ENCODE peak calls at places on chromosomes 5 and 9, in eight cellular contexts. U, Q, D, W, P, Y, E and S are unnamed samples.

GRCh38 chr5:127001621-127002296 is 28.6 kb downstream of the MARCHF3 start:
- DNase-seq in U (no peak), Q (no peak), D (no peak), W (no peak), P (no peak), Y (no peak), E (no peak), S (no peak)

GRCh38 chr9:125706661-125707539 is at the start of gene MAPKAP1:
- DNase-seq in U (peak; percentile 93), Q (peak; percentile 87), D (peak; percentile 94), W (peak; percentile 98), P (peak; percentile 99), Y (peak; percentile 97), E (peak; percentile 99), S (peak; percentile 98)

GRCh38 chr5:95967236-95967635 is 5.6 kb upstream of the ELL2 start:
- DNase-seq in U (no peak), Q (no peak), D (no peak), W (no peak), P (no peak), Y (no peak), E (no peak), S (no peak)

GRCh38 chr9:92970467-92970923 is 23.2 kb downstream of the FGD3 start:
- DNase-seq in U (no peak), Q (no peak), D (no peak), W (no peak), P (peak; percentile 43), Y (no peak), E (no peak), S (no peak)

GRCh38 chr9:16031486-16031885 is 478.6 kb downstream of the CCDC171 start:
- DNase-seq in U (no peak), Q (no peak), D (no peak), W (no peak), P (no peak), Y (no peak), E (no peak), S (no peak)

GRCh38 chr5:56301041-56301440 is 67.9 kb upstream of the ANKRD55 start:
- DNase-seq in U (no peak), Q (no peak), D (no peak), W (no peak), P (no peak), Y (no peak), E (no peak), S (no peak)

GRCh38 chr5:149403923-149404745 is 25.0 kb upstream of the IL17B start:
- DNase-seq in U (peak; percentile 21), Q (no peak), D (no peak), W (no peak), P (no peak), Y (no peak), E (no peak), S (no peak)

GRCh38 chr5:157524887-157525286 is 50.7 kb downstream of the ADAM19 start:
- DNase-seq in U (no peak), Q (no peak), D (no peak), W (no peak), P (no peak), Y (no peak), E (no peak), S (no peak)

GRCh38 chr9:127132921-127133647 is 10.6 kb upstream of the ANGPTL2 start:
- DNase-seq in U (no peak), Q (no peak), D (no peak), W (no peak), P (peak; percentile 42), Y (no peak), E (no peak), S (no peak)

GRCh38 chr9:90069107-90069506 is 464.3 kb downstream of the GADD45G start:
- DNase-seq in U (no peak), Q (no peak), D (no peak), W (no peak), P (no peak), Y (no peak), E (no peak), S (no peak)

GRCh38 chr9:136671254-136671614 is 8.5 kb downstream of the EGFL7 start:
- DNase-seq in U (no peak), Q (no peak), D (no peak), W (no peak), P (no peak), Y (no peak), E (no peak), S (no peak)

GRCh38 chr5:178690208-178690607 is 40.3 kb downstream of the ZNF354A start:
- DNase-seq in U (no peak), Q (no peak), D (no peak), W (no peak), P (no peak), Y (no peak), E (no peak), S (no peak)

GRCh38 chr9:99173570-99174504 is 47.9 kb downstream of the ALG2 start:
- DNase-seq in U (no peak), Q (no peak), D (peak; percentile 34), W (no peak), P (no peak), Y (no peak), E (no peak), S (no peak)

GRCh38 chr9:136626066-136626725 is 36.5 kb upstream of the EGFL7 start:
- DNase-seq in U (no peak), Q (no peak), D (no peak), W (peak; percentile 15), P (no peak), Y (no peak), E (peak; percentile 71), S (no peak)

GRCh38 chr5:40958811-40959210 is 49.5 kb downstream of the C7 start:
- DNase-seq in U (no peak), Q (no peak), D (no peak), W (no peak), P (no peak), Y (no peak), E (no peak), S (no peak)

GRCh38 chr9:134427153-134427782 is 101.0 kb downstream of the RXRA start:
- DNase-seq in U (no peak), Q (no peak), D (no peak), W (no peak), P (no peak), Y (no peak), E (no peak), S (no peak)

GRCh38 chr9:137034039-137034708 is 2.3 kb upstream of the FUT7 start:
- DNase-seq in U (no peak), Q (no peak), D (no peak), W (peak; percentile 73), P (no peak), Y (no peak), E (no peak), S (no peak)

DNA sequence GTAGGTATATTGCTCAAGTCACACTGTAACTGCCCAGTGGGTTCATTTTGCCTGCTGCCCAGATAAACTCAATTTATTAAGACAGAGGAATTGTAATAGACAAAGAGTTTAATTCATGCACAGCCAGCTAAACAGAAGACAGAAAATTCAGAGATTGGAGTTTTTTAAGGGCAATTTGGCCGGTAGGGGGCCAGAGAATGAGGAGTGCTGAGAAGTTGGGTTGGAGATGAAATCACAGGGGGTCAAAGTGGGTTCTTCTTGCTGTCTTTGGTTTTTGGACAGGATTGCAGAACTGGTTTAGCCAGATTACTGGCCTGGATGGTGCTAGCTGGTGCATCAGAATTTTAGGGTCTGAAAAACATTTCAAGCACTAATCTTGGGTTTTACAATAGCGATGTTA is 20.7 kb upstream of the IL33 start:
- DNase-seq in U (no peak), Q (no peak), D (no peak), W (no peak), P (peak; percentile 24), Y (no peak), E (no peak), S (no peak)
- TF ChIP-seq CTCF in U (no peak), Q (no peak), D (no peak), W (no peak), P (no peak), Y (no peak), E (no peak), S (peak; percentile 33)

GRCh38 chr5:140351609-140352334 is 5.4 kb upstream of the HBEGF start:
- DNase-seq in U (peak; percentile 76), Q (peak; percentile 19), D (peak; percentile 74), W (peak; percentile 46), P (peak; percentile 32), Y (peak; percentile 85), E (no peak), S (no peak)
- TF ChIP-seq CTCF in U (peak; percentile 93), Q (peak; percentile 86), D (peak; percentile 66), W (peak; percentile 95), P (peak; percentile 78), Y (peak; percentile 90), E (peak; percentile 85), S (peak; percentile 96)

DNA sequence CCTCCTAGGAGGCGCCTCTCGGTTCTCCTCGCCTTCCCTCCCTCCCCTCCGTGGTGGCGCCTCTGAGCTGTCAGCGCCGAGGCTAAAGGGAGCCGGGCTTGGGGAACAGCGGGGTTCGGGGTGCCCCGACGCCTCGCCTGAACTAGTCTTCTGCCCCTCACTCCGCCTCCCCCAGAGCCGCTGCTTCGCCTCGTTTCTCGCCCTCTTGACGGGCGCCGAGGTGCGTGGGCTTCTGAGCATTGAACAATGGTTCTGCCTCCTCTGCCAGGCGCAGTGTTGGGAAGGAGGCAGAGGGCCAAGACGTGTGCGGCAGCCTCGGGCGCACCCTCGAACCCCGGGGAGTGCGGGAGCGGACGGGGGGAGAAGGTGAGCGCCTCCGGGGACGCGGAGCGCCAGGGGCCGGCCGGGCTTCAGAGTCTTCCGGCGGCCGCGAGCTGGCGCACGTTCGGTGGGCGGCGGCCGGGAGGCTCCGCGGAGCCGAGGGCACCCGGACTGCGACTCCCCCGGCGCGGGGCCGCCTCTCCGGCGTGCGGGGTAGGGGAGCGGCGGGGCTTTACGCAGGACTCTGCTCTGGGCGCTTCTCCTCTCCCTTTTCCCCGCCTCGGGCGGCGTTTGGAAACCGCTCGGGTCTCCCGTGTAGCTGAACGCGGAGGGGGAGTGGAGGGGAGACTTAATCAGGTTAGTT is 916 bp downstream of the VLDLR start:
- DNase-seq in U (peak; percentile 12), Q (no peak), D (peak; percentile 57), W (peak; percentile 11), P (peak; percentile 28), Y (peak; percentile 18), E (peak; percentile 57), S (peak; percentile 57)
- TF ChIP-seq CTCF in U (no peak), Q (no peak), D (no peak), W (no peak), P (no peak), Y (no peak), E (no peak), S (no peak)

DNA sequence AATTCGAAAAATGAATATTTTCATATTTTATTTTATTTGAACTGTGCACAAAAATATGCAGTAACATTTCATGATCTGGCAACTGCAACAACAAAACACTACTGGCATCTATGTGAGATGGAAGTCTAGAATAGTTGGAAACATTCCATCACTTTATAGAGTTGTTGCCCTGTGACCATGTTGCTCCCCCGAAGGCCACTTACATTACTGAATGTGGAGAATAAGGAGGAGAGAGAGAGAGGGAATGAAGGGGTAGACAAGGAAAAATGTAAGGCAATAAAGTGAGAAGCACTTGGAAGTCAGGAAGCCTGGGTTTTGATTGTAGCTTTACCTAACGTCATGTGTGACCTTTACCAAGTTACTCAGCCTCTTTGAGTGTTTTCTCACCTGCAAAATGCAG is 437.2 kb upstream of the EDIL3 start:
- DNase-seq in U (no peak), Q (no peak), D (no peak), W (no peak), P (no peak), Y (no peak), E (no peak), S (no peak)
- TF ChIP-seq CTCF in U (no peak), Q (no peak), D (no peak), W (no peak), P (no peak), Y (no peak), E (no peak), S (no peak)

GRCh38 chr5:73902327-73903051 is 276.5 kb downstream of the ARHGEF28 start:
- DNase-seq in U (peak; percentile 41), Q (no peak), D (peak; percentile 57), W (no peak), P (no peak), Y (peak; percentile 14), E (no peak), S (no peak)
- TF ChIP-seq CTCF in U (peak; percentile 90), Q (peak; percentile 97), D (peak; percentile 59), W (peak; percentile 93), P (peak; percentile 75), Y (peak; percentile 88), E (peak; percentile 84), S (peak; percentile 97)